ENCODE peak calls at places on chromosomes 7 and 10, in nine cellular contexts. Z, A, X, R, U, I, M, P and E are unnamed samples.

GRCh38 chr7:8204674-8205377 is 57.1 kb downstream of the ICA1 start:
- DNase-seq in Z (no peak), A (no peak), X (no peak), R (no peak), U (no peak), I (no peak), M (no peak), P (no peak), E (no peak)

GRCh38 chr7:73612598-73613269 is 11.6 kb downstream of the MLXIPL start:
- DNase-seq in Z (peak; percentile 59), A (no peak), X (no peak), R (no peak), U (no peak), I (no peak), M (peak; percentile 71), P (no peak), E (peak; percentile 53)

GRCh38 chr10:69958232-69958902 is 94.3 kb upstream of the MACROH2A2 start:
- DNase-seq in Z (peak; percentile 80), A (no peak), X (peak; percentile 15), R (no peak), U (no peak), I (no peak), M (peak; percentile 61), P (no peak), E (peak; percentile 55)

GRCh38 chr10:24858244-24858907 is 94.0 kb downstream of the PRTFDC1 start:
- DNase-seq in Z (no peak), A (no peak), X (peak; percentile 49), R (no peak), U (no peak), I (no peak), M (no peak), P (no peak), E (peak; percentile 84)

GRCh38 chr10:93503075-93503474 is 6.7 kb downstream of the CEP55 start:
- DNase-seq in Z (no peak), A (no peak), X (no peak), R (no peak), U (no peak), I (no peak), M (no peak), P (no peak), E (no peak)

GRCh38 chr7:3283130-3283704 is 17.8 kb upstream of the SDK1 start:
- DNase-seq in Z (no peak), A (no peak), X (no peak), R (no peak), U (no peak), I (no peak), M (no peak), P (no peak), E (no peak)

GRCh38 chr10:61837748-61838055 is 63.8 kb upstream of the ARID5B start:
- DNase-seq in Z (no peak), A (no peak), X (no peak), R (no peak), U (no peak), I (no peak), M (no peak), P (no peak), E (no peak)

GRCh38 chr7:122902751-122903495 is 16.7 kb upstream of the CADPS2 start:
- DNase-seq in Z (no peak), A (no peak), X (no peak), R (no peak), U (no peak), I (no peak), M (no peak), P (no peak), E (peak; percentile 16)

GRCh38 chr7:121329460-121330052 is 756 bp downstream of the WNT16 start:
- DNase-seq in Z (no peak), A (no peak), X (no peak), R (no peak), U (peak; percentile 32), I (no peak), M (peak; percentile 78), P (no peak), E (no peak)

GRCh38 chr7:50555594-50556140 is 9.5 kb downstream of the DDC start:
- DNase-seq in Z (no peak), A (no peak), X (no peak), R (no peak), U (no peak), I (no peak), M (no peak), P (no peak), E (no peak)

GRCh38 chr10:105757302-105757701 is 1116.2 kb downstream of the SORCS3 start:
- DNase-seq in Z (no peak), A (no peak), X (no peak), R (peak; percentile 25), U (no peak), I (no peak), M (no peak), P (no peak), E (no peak)

GRCh38 chr7:10568891-10569290 is 404.8 kb upstream of the PHF14 start:
- DNase-seq in Z (no peak), A (no peak), X (no peak), R (no peak), U (no peak), I (no peak), M (no peak), P (no peak), E (no peak)

GRCh38 chr7:149868638-149869290 is 5.0 kb upstream of the ATP6V0E2 start:
- DNase-seq in Z (no peak), A (no peak), X (no peak), R (no peak), U (no peak), I (no peak), M (peak; percentile 42), P (no peak), E (no peak)

GRCh38 chr10:21532694-21533576 is 1.1 kb upstream of the MLLT10 start:
- DNase-seq in Z (no peak), A (no peak), X (no peak), R (no peak), U (no peak), I (no peak), M (no peak), P (no peak), E (no peak)

GRCh38 chr10:117441812-117442443 is 66.7 kb upstream of the PDZD8 start:
- DNase-seq in Z (peak; percentile 73), A (no peak), X (peak; percentile 96), R (no peak), U (no peak), I (no peak), M (no peak), P (no peak), E (peak; percentile 51)

GRCh38 chr7:74302745-74303221 is 13.6 kb downstream of the CLIP2 start:
- DNase-seq in Z (no peak), A (no peak), X (no peak), R (no peak), U (no peak), I (no peak), M (peak; percentile 51), P (no peak), E (no peak)

GRCh38 chr7:17806631-17807030 is 133.7 kb downstream of the SNX13 start:
- DNase-seq in Z (no peak), A (no peak), X (no peak), R (no peak), U (no peak), I (no peak), M (no peak), P (no peak), E (no peak)

GRCh38 chr7:37993060-37993501 is 72.6 kb downstream of the EPDR1 start:
- DNase-seq in Z (no peak), A (no peak), X (no peak), R (no peak), U (no peak), I (no peak), M (no peak), P (no peak), E (no peak)

GRCh38 chr7:134505856-134506255 is 21.5 kb upstream of the AKR1B10 start:
- DNase-seq in Z (no peak), A (no peak), X (no peak), R (no peak), U (no peak), I (no peak), M (no peak), P (no peak), E (no peak)

GRCh38 chr10:95440756-95441546 is 120.2 kb downstream of the SORBS1 start:
- DNase-seq in Z (no peak), A (no peak), X (no peak), R (no peak), U (peak; percentile 28), I (no peak), M (no peak), P (no peak), E (no peak)

GRCh38 chr7:99137418-99138180 is 6.3 kb downstream of the SMURF1 start:
- DNase-seq in Z (no peak), A (no peak), X (no peak), R (no peak), U (no peak), I (no peak), M (peak; percentile 96), P (no peak), E (no peak)

GRCh38 chr7:8063706-8064297 is 95.2 kb downstream of the GLCCI1 start:
- DNase-seq in Z (no peak), A (no peak), X (no peak), R (no peak), U (no peak), I (no peak), M (no peak), P (no peak), E (no peak)

GRCh38 chr7:117248810-117249209 is 74.0 kb downstream of the WNT2 start:
- DNase-seq in Z (no peak), A (peak; percentile 3), X (no peak), R (no peak), U (no peak), I (no peak), M (no peak), P (no peak), E (no peak)